ENCODE peak calls at places on chromosomes 4 and X, in ten cellular contexts. One of them, this sample, is unnamed.
A peak's percentile ranks its signal among the peaks of the same experiment; 100 is the strongest.

GRCh38 chrX:154735695-154736393 is 15.0 kb downstream of the GAB3 start:
- DNase-seq in upper lobe of left lung: peak; percentile 65
- DNase-seq in heart left ventricle: peak; percentile 86
- DNase-seq in Peyer's patch: peak; percentile 61
- DNase-seq in IMR-90: peak; percentile 93
- DNase-seq in CD8-positive, alpha-beta T cell: no peak
- DNase-seq in breast epithelium: no peak
- DNase-seq in coronary artery: no peak
- DNase-seq in pancreas: no peak
- DNase-seq in MM.1S: no peak
- DNase-seq in this sample: peak; percentile 71

GRCh38 chr4:107034982-107035710 is 967 bp downstream of the DKK2 start:
- DNase-seq in breast epithelium: no peak
- DNase-seq in pancreas: peak; percentile 29
- DNase-seq in CD8-positive, alpha-beta T cell: no peak
- DNase-seq in heart left ventricle: no peak
- DNase-seq in coronary artery: no peak
- DNase-seq in upper lobe of left lung: no peak
- DNase-seq in MM.1S: no peak
- DNase-seq in Peyer's patch: no peak
- DNase-seq in IMR-90: peak; percentile 3
- DNase-seq in this sample: no peak

GRCh38 chr4:77538574-77539157 is 67.0 kb upstream of the CXCL13 start:
- DNase-seq in pancreas: peak; percentile 63
- DNase-seq in CD8-positive, alpha-beta T cell: no peak
- DNase-seq in IMR-90: no peak
- DNase-seq in breast epithelium: no peak
- DNase-seq in coronary artery: no peak
- DNase-seq in Peyer's patch: no peak
- DNase-seq in upper lobe of left lung: no peak
- DNase-seq in heart left ventricle: no peak
- DNase-seq in MM.1S: peak; percentile 53
- DNase-seq in this sample: peak; percentile 20

GRCh38 chr4:7890635-7891393 is 48.8 kb downstream of the AFAP1 start:
- DNase-seq in Peyer's patch: no peak
- DNase-seq in IMR-90: peak; percentile 92
- DNase-seq in pancreas: no peak
- DNase-seq in MM.1S: no peak
- DNase-seq in heart left ventricle: no peak
- DNase-seq in coronary artery: no peak
- DNase-seq in breast epithelium: no peak
- DNase-seq in CD8-positive, alpha-beta T cell: no peak
- DNase-seq in upper lobe of left lung: no peak
- DNase-seq in this sample: no peak

GRCh38 chrX:136353519-136354095 is 52.8 kb downstream of the ADGRG4 start:
- DNase-seq in MM.1S: no peak
- DNase-seq in pancreas: no peak
- DNase-seq in coronary artery: no peak
- DNase-seq in breast epithelium: peak; percentile 17
- DNase-seq in Peyer's patch: no peak
- DNase-seq in CD8-positive, alpha-beta T cell: no peak
- DNase-seq in heart left ventricle: no peak
- DNase-seq in upper lobe of left lung: no peak
- DNase-seq in IMR-90: no peak
- DNase-seq in this sample: no peak

GRCh38 chrX:132876509-132876837 is 82.0 kb downstream of the HS6ST2 start:
- DNase-seq in Peyer's patch: no peak
- DNase-seq in upper lobe of left lung: no peak
- DNase-seq in pancreas: no peak
- DNase-seq in heart left ventricle: no peak
- DNase-seq in breast epithelium: no peak
- DNase-seq in MM.1S: no peak
- DNase-seq in IMR-90: no peak
- DNase-seq in CD8-positive, alpha-beta T cell: no peak
- DNase-seq in coronary artery: no peak
- DNase-seq in this sample: peak; percentile 13

GRCh38 chrX:71198066-71198465 is 25.0 kb upstream of the GJB1 start:
- DNase-seq in breast epithelium: no peak
- DNase-seq in upper lobe of left lung: no peak
- DNase-seq in CD8-positive, alpha-beta T cell: no peak
- DNase-seq in heart left ventricle: no peak
- DNase-seq in MM.1S: no peak
- DNase-seq in Peyer's patch: no peak
- DNase-seq in coronary artery: no peak
- DNase-seq in IMR-90: no peak
- DNase-seq in pancreas: no peak
- DNase-seq in this sample: no peak

GRCh38 chrX:87517571-87518141 is at the start of gene KLHL4:
- DNase-seq in heart left ventricle: peak; percentile 35
- DNase-seq in MM.1S: peak; percentile 94
- DNase-seq in IMR-90: peak; percentile 74
- DNase-seq in coronary artery: no peak
- DNase-seq in pancreas: no peak
- DNase-seq in upper lobe of left lung: no peak
- DNase-seq in Peyer's patch: no peak
- DNase-seq in breast epithelium: no peak
- DNase-seq in CD8-positive, alpha-beta T cell: no peak
- DNase-seq in this sample: peak; percentile 80

GRCh38 chr4:153794001-153794400 is 5.1 kb upstream of the SFRP2 start:
- DNase-seq in CD8-positive, alpha-beta T cell: no peak
- DNase-seq in breast epithelium: no peak
- DNase-seq in upper lobe of left lung: no peak
- DNase-seq in IMR-90: no peak
- DNase-seq in pancreas: no peak
- DNase-seq in heart left ventricle: no peak
- DNase-seq in coronary artery: no peak
- DNase-seq in Peyer's patch: no peak
- DNase-seq in MM.1S: no peak
- DNase-seq in this sample: no peak

GRCh38 chr4:5028480-5028879 is 9.2 kb upstream of the CYTL1 start:
- DNase-seq in pancreas: no peak
- DNase-seq in heart left ventricle: no peak
- DNase-seq in CD8-positive, alpha-beta T cell: no peak
- DNase-seq in upper lobe of left lung: no peak
- DNase-seq in IMR-90: no peak
- DNase-seq in Peyer's patch: no peak
- DNase-seq in MM.1S: no peak
- DNase-seq in coronary artery: no peak
- DNase-seq in breast epithelium: no peak
- DNase-seq in this sample: no peak

GRCh38 chrX:47191331-47191730 is 2.3 kb upstream of the UBA1 start:
- DNase-seq in coronary artery: no peak
- DNase-seq in MM.1S: peak; percentile 55
- DNase-seq in upper lobe of left lung: peak; percentile 30
- DNase-seq in Peyer's patch: peak; percentile 79
- DNase-seq in breast epithelium: no peak
- DNase-seq in IMR-90: no peak
- DNase-seq in CD8-positive, alpha-beta T cell: peak; percentile 34
- DNase-seq in pancreas: peak; percentile 34
- DNase-seq in heart left ventricle: no peak
- DNase-seq in this sample: no peak

GRCh38 chr4:186948361-186949291 is 225.0 kb upstream of the FAT1 start:
- DNase-seq in MM.1S: no peak
- DNase-seq in IMR-90: peak; percentile 83
- DNase-seq in heart left ventricle: peak; percentile 30
- DNase-seq in coronary artery: no peak
- DNase-seq in CD8-positive, alpha-beta T cell: no peak
- DNase-seq in upper lobe of left lung: no peak
- DNase-seq in breast epithelium: no peak
- DNase-seq in pancreas: peak; percentile 76
- DNase-seq in Peyer's patch: no peak
- DNase-seq in this sample: no peak
- H3K4me3 ChIP-seq in MM.1S: no peak overlapping the region
- H3K4me3 ChIP-seq in IMR-90: peak overlapping the region; percentile 0
- H3K4me3 ChIP-seq in heart left ventricle: peak overlapping the region; percentile 14
- H3K4me3 ChIP-seq in coronary artery: peak overlapping the region; percentile 59
- H3K4me3 ChIP-seq in CD8-positive, alpha-beta T cell: no peak overlapping the region
- H3K4me3 ChIP-seq in upper lobe of left lung: no peak overlapping the region
- H3K4me3 ChIP-seq in breast epithelium: no peak overlapping the region
- H3K4me3 ChIP-seq in pancreas: no peak overlapping the region
- H3K4me3 ChIP-seq in Peyer's patch: no peak overlapping the region
- H3K4me3 ChIP-seq in this sample: no peak overlapping the region

DNA sequence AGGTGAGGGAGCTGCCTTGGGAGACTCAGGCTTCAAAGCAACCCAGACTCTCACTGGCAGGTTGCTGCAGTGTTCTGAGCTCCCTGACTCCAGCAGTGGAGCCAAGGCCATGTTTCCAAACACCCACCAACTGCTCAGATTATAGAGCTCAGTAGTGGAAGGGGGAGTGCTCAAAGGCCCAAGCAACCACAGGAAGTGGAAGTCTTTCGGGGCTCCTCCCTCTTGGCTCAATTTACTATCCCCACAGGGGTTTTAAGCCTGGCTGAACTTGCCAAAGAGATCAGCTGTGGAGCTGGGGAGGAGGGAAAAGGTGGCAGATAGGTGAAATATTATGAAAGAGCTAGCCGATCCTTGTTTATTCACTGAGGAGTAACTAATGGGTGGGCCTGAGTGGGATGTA is 82.5 kb downstream of the HPRT1 start:
- DNase-seq in breast epithelium: no peak
- DNase-seq in MM.1S: no peak
- DNase-seq in CD8-positive, alpha-beta T cell: no peak
- DNase-seq in pancreas: no peak
- DNase-seq in upper lobe of left lung: no peak
- DNase-seq in heart left ventricle: no peak
- DNase-seq in Peyer's patch: no peak
- DNase-seq in IMR-90: peak; percentile 70
- DNase-seq in coronary artery: no peak
- DNase-seq in this sample: peak; percentile 65
- H3K27ac ChIP-seq in breast epithelium: no peak overlapping the region
- H3K27ac ChIP-seq in MM.1S: no peak overlapping the region
- H3K27ac ChIP-seq in CD8-positive, alpha-beta T cell: no peak overlapping the region
- H3K27ac ChIP-seq in pancreas: no peak overlapping the region
- H3K27ac ChIP-seq in upper lobe of left lung: no peak overlapping the region
- H3K27ac ChIP-seq in heart left ventricle: no peak overlapping the region
- H3K27ac ChIP-seq in Peyer's patch: no peak overlapping the region
- H3K27ac ChIP-seq in IMR-90: peak overlapping the region; percentile 15
- H3K27ac ChIP-seq in coronary artery: no peak overlapping the region
- H3K27ac ChIP-seq in this sample: no peak overlapping the region

GRCh38 chr4:158768577-158769174 is at the start of gene FNIP2:
- DNase-seq in coronary artery: peak; percentile 88
- DNase-seq in Peyer's patch: peak; percentile 89
- DNase-seq in MM.1S: peak; percentile 76
- DNase-seq in breast epithelium: peak; percentile 50
- DNase-seq in heart left ventricle: peak; percentile 88
- DNase-seq in IMR-90: peak; percentile 72
- DNase-seq in pancreas: peak; percentile 84
- DNase-seq in CD8-positive, alpha-beta T cell: peak; percentile 53
- DNase-seq in upper lobe of left lung: peak; percentile 86
- DNase-seq in this sample: peak; percentile 84
- TF ChIP-seq CTCF in coronary artery: no peak
- TF ChIP-seq CTCF in Peyer's patch: no peak
- TF ChIP-seq CTCF in MM.1S: no peak
- TF ChIP-seq CTCF in breast epithelium: no peak
- TF ChIP-seq CTCF in heart left ventricle: no peak
- TF ChIP-seq CTCF in IMR-90: no peak
- TF ChIP-seq CTCF in pancreas: no peak
- TF ChIP-seq CTCF in CD8-positive, alpha-beta T cell: no peak
- TF ChIP-seq CTCF in upper lobe of left lung: peak; percentile 28
- TF ChIP-seq CTCF in this sample: no peak

DNA sequence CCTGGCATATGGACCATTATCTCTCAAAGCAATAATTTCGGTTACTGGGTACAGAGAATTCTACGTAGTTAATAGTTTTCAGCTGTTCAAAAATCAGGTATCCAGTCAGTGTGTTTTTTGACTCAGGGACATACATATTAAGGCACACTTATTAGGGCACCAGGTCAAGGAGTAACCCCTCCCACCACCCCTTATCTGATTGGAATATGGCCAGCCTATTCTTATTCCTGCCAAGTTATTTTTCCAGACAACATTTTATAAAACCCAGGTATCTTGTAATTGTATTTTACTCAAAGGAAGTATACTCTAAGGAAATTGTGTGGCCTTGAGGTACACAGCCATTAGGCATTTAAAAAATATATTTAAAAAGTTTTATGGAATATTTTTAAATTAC is 4.3 kb downstream of the ZFX start:
- DNase-seq in breast epithelium: no peak
- DNase-seq in heart left ventricle: no peak
- DNase-seq in pancreas: no peak
- DNase-seq in CD8-positive, alpha-beta T cell: no peak
- DNase-seq in upper lobe of left lung: no peak
- DNase-seq in coronary artery: no peak
- DNase-seq in MM.1S: no peak
- DNase-seq in Peyer's patch: no peak
- DNase-seq in IMR-90: no peak
- DNase-seq in this sample: no peak
- H3K4me3 ChIP-seq in breast epithelium: no peak overlapping the region
- H3K4me3 ChIP-seq in heart left ventricle: no peak overlapping the region
- H3K4me3 ChIP-seq in pancreas: peak overlapping the region; percentile 67
- H3K4me3 ChIP-seq in CD8-positive, alpha-beta T cell: no peak overlapping the region
- H3K4me3 ChIP-seq in upper lobe of left lung: no peak overlapping the region
- H3K4me3 ChIP-seq in coronary artery: no peak overlapping the region
- H3K4me3 ChIP-seq in MM.1S: no peak overlapping the region
- H3K4me3 ChIP-seq in Peyer's patch: no peak overlapping the region
- H3K4me3 ChIP-seq in IMR-90: no peak overlapping the region
- H3K4me3 ChIP-seq in this sample: no peak overlapping the region

GRCh38 chr4:88158360-88159136 is at the start of gene ABCG2:
- DNase-seq in coronary artery: no peak
- DNase-seq in MM.1S: peak; percentile 24
- DNase-seq in CD8-positive, alpha-beta T cell: no peak
- DNase-seq in heart left ventricle: peak; percentile 31
- DNase-seq in upper lobe of left lung: peak; percentile 33
- DNase-seq in breast epithelium: no peak
- DNase-seq in IMR-90: peak; percentile 75
- DNase-seq in pancreas: peak; percentile 14
- DNase-seq in Peyer's patch: peak; percentile 82
- DNase-seq in this sample: peak; percentile 43
- H3K27ac ChIP-seq in coronary artery: no peak within 1 kb of the TSS
- H3K27ac ChIP-seq in MM.1S: no peak within 1 kb of the TSS
- H3K27ac ChIP-seq in CD8-positive, alpha-beta T cell: no peak within 1 kb of the TSS
- H3K27ac ChIP-seq in heart left ventricle: peak within 1 kb of the TSS; percentile 25
- H3K27ac ChIP-seq in upper lobe of left lung: peak within 1 kb of the TSS; percentile 40
- H3K27ac ChIP-seq in breast epithelium: peak within 1 kb of the TSS; percentile 60
- H3K27ac ChIP-seq in IMR-90: peak within 1 kb of the TSS; percentile 35
- H3K27ac ChIP-seq in pancreas: no peak within 1 kb of the TSS
- H3K27ac ChIP-seq in Peyer's patch: peak within 1 kb of the TSS; percentile 83
- H3K27ac ChIP-seq in this sample: peak within 1 kb of the TSS; percentile 39

DNA sequence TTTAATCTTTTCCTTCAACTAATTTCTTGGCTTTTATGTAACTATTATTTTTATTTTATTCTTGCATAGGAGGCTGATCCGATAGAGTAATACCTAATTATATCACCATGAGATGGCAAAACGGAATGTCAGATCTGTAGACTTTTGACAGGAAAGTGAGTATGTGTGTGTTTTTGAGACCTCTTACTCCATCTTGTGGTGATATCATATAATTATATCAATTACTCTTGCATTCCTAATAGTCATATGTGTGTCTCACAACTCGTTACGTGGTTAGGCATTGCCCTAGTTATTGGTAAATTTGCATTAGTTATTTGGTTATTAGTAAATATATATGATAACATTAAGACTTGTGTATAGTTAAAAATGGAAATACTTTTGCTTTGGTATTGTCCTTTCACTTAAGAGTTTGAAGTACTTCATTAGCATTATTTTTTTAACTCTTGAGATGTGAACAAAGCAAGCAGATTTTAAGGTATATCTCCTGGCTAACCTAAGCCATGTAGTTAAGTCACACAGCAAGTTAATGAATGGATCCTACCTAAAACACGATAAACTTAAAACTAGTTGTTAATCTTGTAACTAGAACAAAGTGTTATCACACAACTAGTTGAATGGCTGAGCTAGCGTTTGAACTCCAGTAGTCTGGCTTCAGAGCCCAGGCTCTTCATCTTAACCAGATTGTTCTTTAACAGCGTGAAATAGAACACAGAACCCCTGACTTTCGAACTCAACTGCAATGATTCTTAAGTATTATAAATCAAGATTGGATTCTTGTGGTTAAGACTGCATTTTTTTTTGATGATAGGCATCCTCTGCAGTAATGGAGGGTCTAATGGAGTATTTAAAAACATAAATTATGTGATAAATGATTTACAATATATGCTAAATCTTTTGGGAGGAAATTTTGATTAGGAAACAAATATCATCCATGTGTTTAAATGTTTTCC is 67.1 kb downstream of the PGRMC2 start:
- DNase-seq in upper lobe of left lung: no peak
- DNase-seq in IMR-90: peak; percentile 75
- DNase-seq in heart left ventricle: no peak
- DNase-seq in CD8-positive, alpha-beta T cell: no peak
- DNase-seq in Peyer's patch: no peak
- DNase-seq in pancreas: no peak
- DNase-seq in MM.1S: peak; percentile 33
- DNase-seq in breast epithelium: no peak
- DNase-seq in coronary artery: no peak
- DNase-seq in this sample: no peak
- TF ChIP-seq CTCF in upper lobe of left lung: peak; percentile 15
- TF ChIP-seq CTCF in IMR-90: peak; percentile 38
- TF ChIP-seq CTCF in heart left ventricle: peak; percentile 31
- TF ChIP-seq CTCF in CD8-positive, alpha-beta T cell: no peak
- TF ChIP-seq CTCF in Peyer's patch: peak; percentile 43
- TF ChIP-seq CTCF in pancreas: no peak
- TF ChIP-seq CTCF in MM.1S: peak; percentile 41
- TF ChIP-seq CTCF in breast epithelium: peak; percentile 29
- TF ChIP-seq CTCF in coronary artery: no peak
- TF ChIP-seq CTCF in this sample: no peak

This sample was measured in testis.